ENCODE peak calls at places on chromosomes 12 and 14, in four cellular contexts. One of them, this sample, is unnamed.

GRCh38 chr12:70576341-70577282 is 60.6 kb downstream of the PTPRB start:
- DNase-seq in NT2/D1: peak
- DNase-seq in Peyer's patch: no peak
- DNase-seq in astrocyte of the cerebellum: peak
- DNase-seq in this sample: peak

GRCh38 chr14:65150891-65151290 is 48.6 kb upstream of the MAX start:
- DNase-seq in NT2/D1: no peak
- DNase-seq in Peyer's patch: no peak
- DNase-seq in astrocyte of the cerebellum: no peak
- DNase-seq in this sample: no peak

GRCh38 chr14:96086574-96087077 is 47.5 kb downstream of the C14orf132 start:
- DNase-seq in NT2/D1: no peak
- DNase-seq in Peyer's patch: no peak
- DNase-seq in astrocyte of the cerebellum: no peak
- DNase-seq in this sample: no peak

GRCh38 chr12:124720687-124721500 is 142.8 kb downstream of the SCARB1 start:
- DNase-seq in NT2/D1: no peak
- DNase-seq in Peyer's patch: no peak
- DNase-seq in astrocyte of the cerebellum: no peak
- DNase-seq in this sample: peak

GRCh38 chr12:10368206-10369171 is 21.4 kb downstream of the KLRK1 start:
- DNase-seq in NT2/D1: no peak
- DNase-seq in Peyer's patch: no peak
- DNase-seq in astrocyte of the cerebellum: no peak
- DNase-seq in this sample: no peak

GRCh38 chr12:108622425-108622824 is 11.3 kb downstream of the SELPLG start:
- DNase-seq in NT2/D1: no peak
- DNase-seq in Peyer's patch: no peak
- DNase-seq in astrocyte of the cerebellum: no peak
- DNase-seq in this sample: no peak

GRCh38 chr12:56021882-56022497 is 1.1 kb downstream of the IKZF4 start:
- DNase-seq in NT2/D1: no peak
- DNase-seq in Peyer's patch: no peak
- DNase-seq in astrocyte of the cerebellum: no peak
- DNase-seq in this sample: no peak

GRCh38 chr14:102226356-102227125 is 78.4 kb downstream of the MOK start:
- DNase-seq in NT2/D1: no peak
- DNase-seq in Peyer's patch: no peak
- DNase-seq in astrocyte of the cerebellum: no peak
- DNase-seq in this sample: no peak

GRCh38 chr12:104764225-104765073 is 193.6 kb downstream of the SLC41A2 start:
- DNase-seq in NT2/D1: no peak
- DNase-seq in Peyer's patch: no peak
- DNase-seq in astrocyte of the cerebellum: no peak
- DNase-seq in this sample: no peak
- H3K4me3 ChIP-seq in NT2/D1: no peak
- H3K4me3 ChIP-seq in Peyer's patch: no peak
- H3K4me3 ChIP-seq in astrocyte of the cerebellum: no peak
- H3K4me3 ChIP-seq in this sample: no peak

GRCh38 chr14:72165151-72165715 is 233.0 kb downstream of the RGS6 start:
- DNase-seq in NT2/D1: no peak
- DNase-seq in Peyer's patch: no peak
- DNase-seq in astrocyte of the cerebellum: no peak
- DNase-seq in this sample: no peak
- H3K4me3 ChIP-seq in NT2/D1: no peak
- H3K4me3 ChIP-seq in Peyer's patch: no peak
- H3K4me3 ChIP-seq in astrocyte of the cerebellum: no peak
- H3K4me3 ChIP-seq in this sample: no peak

GRCh38 chr12:122825773-122826724 is 9.2 kb upstream of the HIP1R start:
- DNase-seq in NT2/D1: no peak
- DNase-seq in Peyer's patch: peak
- DNase-seq in astrocyte of the cerebellum: no peak
- DNase-seq in this sample: no peak
- H3K4me3 ChIP-seq in NT2/D1: no peak
- H3K4me3 ChIP-seq in Peyer's patch: peak
- H3K4me3 ChIP-seq in astrocyte of the cerebellum: peak
- H3K4me3 ChIP-seq in this sample: peak

GRCh38 chr12:20350495-20350894 is 17.8 kb upstream of the PDE3A start:
- DNase-seq in NT2/D1: no peak
- DNase-seq in Peyer's patch: no peak
- DNase-seq in astrocyte of the cerebellum: peak
- DNase-seq in this sample: peak
- H3K4me3 ChIP-seq in NT2/D1: no peak
- H3K4me3 ChIP-seq in Peyer's patch: no peak
- H3K4me3 ChIP-seq in astrocyte of the cerebellum: no peak
- H3K4me3 ChIP-seq in this sample: no peak

DNA sequence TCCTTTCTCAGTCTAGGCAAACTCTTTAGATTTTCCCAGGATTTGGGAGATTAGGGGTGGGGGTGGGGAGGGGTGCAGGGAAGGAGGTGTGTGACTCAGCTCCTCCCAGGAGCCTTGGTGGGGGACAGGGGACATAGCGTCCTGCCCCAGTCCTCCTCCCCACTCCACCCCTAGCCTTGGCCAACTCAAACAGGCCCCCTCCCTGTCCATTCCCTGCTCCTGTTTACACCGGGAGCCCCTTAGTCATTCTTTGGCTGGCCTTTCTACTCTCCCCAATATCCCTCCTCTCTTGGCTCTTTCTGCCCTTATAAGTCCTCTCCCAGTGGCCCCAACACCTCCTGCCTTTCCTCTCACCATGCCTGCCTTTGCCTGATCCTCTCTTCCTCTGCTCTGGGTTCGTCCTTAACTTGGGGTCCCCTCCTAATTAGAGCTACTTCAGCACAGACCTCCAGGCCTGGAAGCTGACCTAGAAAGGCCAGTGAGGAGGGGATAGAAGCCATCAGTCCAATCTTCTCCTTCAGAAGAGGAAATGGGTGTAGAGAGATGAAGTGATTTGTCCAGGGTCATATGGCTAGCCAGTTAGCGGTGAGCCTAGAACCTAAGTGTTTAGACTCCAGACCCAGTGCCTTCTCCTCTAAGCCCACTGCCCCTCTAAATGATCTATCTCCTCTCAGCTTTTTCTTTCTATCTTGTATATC is 2.3 kb upstream of the ITGA5 start:
- DNase-seq in NT2/D1: no peak
- DNase-seq in Peyer's patch: no peak
- DNase-seq in astrocyte of the cerebellum: no peak
- DNase-seq in this sample: peak
- H3K4me3 ChIP-seq in NT2/D1: no peak
- H3K4me3 ChIP-seq in Peyer's patch: no peak
- H3K4me3 ChIP-seq in astrocyte of the cerebellum: no peak
- H3K4me3 ChIP-seq in this sample: no peak

GRCh38 chr14:49483266-49483665 is 102.9 kb downstream of the RPS29 start:
- DNase-seq in NT2/D1: no peak
- DNase-seq in Peyer's patch: no peak
- DNase-seq in astrocyte of the cerebellum: no peak
- DNase-seq in this sample: no peak
- H3K4me3 ChIP-seq in NT2/D1: no peak
- H3K4me3 ChIP-seq in Peyer's patch: no peak
- H3K4me3 ChIP-seq in astrocyte of the cerebellum: no peak
- H3K4me3 ChIP-seq in this sample: no peak

DNA sequence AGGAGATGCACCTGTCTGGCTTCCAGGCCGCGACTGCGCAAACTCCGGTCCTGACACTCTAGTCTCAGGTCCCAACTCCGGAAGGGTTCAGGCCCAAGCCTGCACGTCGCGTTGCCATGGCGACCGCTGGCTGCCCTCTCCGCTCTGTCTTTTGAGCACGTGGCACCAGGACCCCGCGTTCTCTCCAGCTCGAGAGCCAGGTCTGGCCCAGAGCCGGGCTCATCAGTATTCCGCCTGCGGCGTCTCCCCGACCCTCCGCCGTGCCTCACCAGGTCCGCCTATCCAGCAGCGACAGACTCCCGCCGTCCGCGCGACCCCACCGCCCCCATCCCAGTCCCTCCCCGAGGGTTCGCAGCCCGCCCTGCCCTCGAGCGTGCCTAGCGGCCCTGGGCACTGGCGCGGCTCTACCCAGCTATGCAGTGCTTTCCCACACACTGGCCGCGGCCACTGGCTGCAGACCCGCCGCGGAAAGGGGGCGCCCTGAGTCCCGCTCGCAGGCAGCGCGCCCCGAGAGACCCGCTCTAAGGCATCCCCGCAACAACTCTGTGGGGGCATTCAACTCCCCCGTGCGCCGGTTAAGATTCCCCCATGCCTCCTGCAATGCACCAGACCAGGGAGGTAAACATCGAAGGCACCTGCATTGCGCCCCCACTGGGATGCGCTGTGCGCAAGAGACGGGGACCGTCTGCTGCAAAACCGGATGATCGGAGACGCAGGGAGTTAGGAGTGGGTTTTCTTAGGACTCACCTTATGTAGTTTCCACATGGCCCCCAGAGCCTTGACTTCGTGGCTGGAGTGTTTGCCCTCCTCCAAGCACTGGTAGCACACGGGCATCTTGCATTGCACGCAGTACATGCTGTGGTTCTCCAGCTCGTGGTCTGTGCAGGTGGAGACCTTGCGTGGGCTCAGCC is 1.3 kb downstream of the TRIM9 start:
- DNase-seq in NT2/D1: no peak
- DNase-seq in Peyer's patch: no peak
- DNase-seq in astrocyte of the cerebellum: no peak
- DNase-seq in this sample: no peak
- H3K4me3 ChIP-seq in NT2/D1: peak
- H3K4me3 ChIP-seq in Peyer's patch: peak
- H3K4me3 ChIP-seq in astrocyte of the cerebellum: peak
- H3K4me3 ChIP-seq in this sample: peak

GRCh38 chr14:21099596-21099985 is 1.1 kb upstream of the ZNF219 start:
- DNase-seq in NT2/D1: no peak
- DNase-seq in Peyer's patch: no peak
- DNase-seq in astrocyte of the cerebellum: no peak
- DNase-seq in this sample: no peak
- H3K4me3 ChIP-seq in NT2/D1: no peak
- H3K4me3 ChIP-seq in Peyer's patch: no peak
- H3K4me3 ChIP-seq in astrocyte of the cerebellum: no peak
- H3K4me3 ChIP-seq in this sample: no peak

DNA sequence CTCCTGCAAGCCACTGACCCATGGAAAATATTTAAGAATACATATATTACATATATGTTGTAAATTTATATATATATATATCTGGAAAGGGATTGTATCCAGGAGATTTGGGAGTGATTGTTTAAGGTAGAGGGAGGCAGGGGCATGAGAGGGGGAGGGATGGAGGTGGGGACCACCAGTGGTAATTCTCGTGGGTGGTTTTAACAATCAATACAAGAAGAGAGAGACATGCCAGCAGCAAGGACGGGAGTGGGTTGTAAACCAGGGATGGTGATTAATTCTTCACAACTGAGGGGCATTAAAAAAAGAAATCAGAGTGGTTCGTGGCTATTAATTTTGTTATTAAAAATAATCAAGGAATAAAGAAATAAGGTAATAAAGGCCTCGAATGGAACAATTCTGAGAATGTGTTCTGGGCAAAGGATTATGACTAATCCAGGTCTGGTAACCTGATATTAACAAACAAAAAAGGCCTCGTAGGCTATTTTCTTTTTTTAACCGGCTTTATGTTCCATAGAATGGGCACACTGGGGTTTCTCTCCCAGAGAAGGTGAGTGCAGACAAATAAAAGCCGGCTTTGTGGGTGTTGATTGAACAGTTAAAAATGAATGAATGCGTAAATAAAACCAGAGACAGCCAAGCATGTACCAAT is 8.3 kb upstream of the RTL1 start:
- DNase-seq in NT2/D1: no peak
- DNase-seq in Peyer's patch: no peak
- DNase-seq in astrocyte of the cerebellum: no peak
- DNase-seq in this sample: no peak
- H3K4me3 ChIP-seq in NT2/D1: no peak
- H3K4me3 ChIP-seq in Peyer's patch: no peak
- H3K4me3 ChIP-seq in astrocyte of the cerebellum: no peak
- H3K4me3 ChIP-seq in this sample: no peak